ENCODE peak calls at places on chromosome 10, in six cellular contexts. H is mammary epithelial cell, F is caudate nucleus, Z is ovary, L is IMR-90, K is heart left ventricle. B is an unnamed sample.

GRCh38 chr10:126425473-126426065 is 37.3 kb upstream of the ADAM12 start:
- DNase-seq in H (no peak), L (no peak), Z (no peak), K (no peak), F (no peak), B (no peak)

GRCh38 chr10:47025253-47025539 is 114.0 kb downstream of the PTPN20 start:
- DNase-seq in L (no peak), F (no peak), H (no peak), Z (no peak), K (no peak), B (no peak)

GRCh38 chr10:76559889-76560215 is 1077.8 kb downstream of the KCNMA1 start:
- DNase-seq in L (peak), F (no peak), K (no peak), H (no peak), Z (no peak), B (no peak)

GRCh38 chr10:42475168-42476098 is 162.9 kb downstream of the ZNF33B start:
- DNase-seq in Z (no peak), K (peak), F (peak), H (peak), L (peak), B (peak)

GRCh38 chr10:112261281-112261822 is 21.8 kb upstream of the TECTB start:
- DNase-seq in F (no peak), Z (no peak), K (no peak), H (no peak), L (peak), B (no peak)

GRCh38 chr10:86287966-86288579 is 78.5 kb downstream of the GRID1 start:
- DNase-seq in Z (no peak), H (no peak), L (no peak), K (no peak), F (no peak), B (peak)

GRCh38 chr10:132943555-132944404 is 1.4 kb upstream of the CFAP46 start:
- DNase-seq in Z (no peak), F (no peak), K (peak), H (no peak), L (no peak), B (no peak)

GRCh38 chr10:76839276-76839675 is 798.3 kb downstream of the KCNMA1 start:
- DNase-seq in K (no peak), L (no peak), F (no peak), Z (no peak), H (no peak), B (peak)

GRCh38 chr10:13922591-13922990 is 335.8 kb downstream of the PRPF18 start:
- DNase-seq in F (no peak), H (no peak), L (peak), K (no peak), Z (no peak), B (no peak)

GRCh38 chr10:124450010-124450782 is at the start of gene NKX1-2:
- DNase-seq in L (no peak), F (peak), K (no peak), H (peak), Z (no peak), B (peak)

GRCh38 chr10:79224263-79224949 is 122.9 kb upstream of the PPIF start:
- DNase-seq in K (no peak), F (no peak), L (no peak), Z (no peak), H (no peak), B (no peak)

GRCh38 chr10:91210435-91210834 is 10.0 kb upstream of the PCGF5 start:
- DNase-seq in L (no peak), Z (no peak), H (no peak), K (no peak), F (no peak), B (no peak)

GRCh38 chr10:116993610-116994009 is 11.4 kb downstream of the SHTN1 start:
- DNase-seq in F (no peak), H (no peak), Z (no peak), L (no peak), K (no peak), B (no peak)
- H3K27ac ChIP-seq in F (no peak), H (no peak), Z (no peak), L (no peak), K (no peak), B (no peak)

DNA sequence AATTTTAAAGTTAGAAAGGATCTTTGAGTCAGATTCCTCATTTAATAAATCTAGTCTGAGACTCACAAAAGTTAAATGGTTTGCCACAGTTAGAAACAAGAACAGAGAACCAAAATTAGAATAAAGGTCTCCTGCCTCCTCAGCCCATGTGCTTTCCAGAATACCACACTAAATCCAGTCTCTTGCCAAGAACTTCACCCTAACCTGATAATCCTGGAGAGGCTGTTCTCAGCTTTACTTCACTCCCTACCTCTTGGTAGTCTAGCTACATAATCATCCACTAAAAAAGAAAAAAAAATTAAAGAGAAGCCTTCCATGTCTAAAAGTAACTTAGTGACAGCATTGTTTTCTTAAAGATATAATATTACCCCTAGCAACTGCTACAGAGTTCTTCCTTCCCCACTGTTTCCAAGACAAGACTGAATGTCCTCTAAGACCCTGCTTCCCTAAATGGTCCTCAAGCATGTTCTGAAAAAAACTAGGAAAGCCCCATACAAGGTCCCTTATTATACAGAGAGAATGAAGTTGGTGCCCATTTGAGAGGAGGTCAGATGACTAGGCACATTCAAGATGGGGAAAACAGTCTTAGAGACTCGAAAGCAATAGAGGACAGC is 56.8 kb downstream of the ZNF438 start:
- DNase-seq in L (no peak), Z (no peak), H (no peak), K (no peak), F (no peak), B (no peak)
- H3K27ac ChIP-seq in L (no peak), Z (no peak), H (no peak), K (peak), F (no peak), B (no peak)

GRCh38 chr10:11885437-11886137 is 62.4 kb downstream of the PROSER2 start:
- DNase-seq in Z (no peak), L (no peak), K (no peak), F (no peak), H (no peak), B (no peak)
- H3K27ac ChIP-seq in Z (no peak), L (no peak), K (no peak), F (no peak), H (peak), B (no peak)

GRCh38 chr10:12539350-12540164 is 190.2 kb downstream of the CAMK1D start:
- DNase-seq in K (no peak), Z (no peak), L (no peak), H (no peak), F (no peak), B (peak)
- H3K27ac ChIP-seq in K (no peak), Z (no peak), L (no peak), H (no peak), F (no peak), B (peak)

GRCh38 chr10:68107651-68108449 is 1.4 kb upstream of the MYPN start:
- DNase-seq in H (no peak), Z (no peak), F (no peak), K (no peak), L (no peak), B (no peak)

GRCh38 chr10:68110027-68110426 is 739 bp downstream of the MYPN start:
- DNase-seq in H (no peak), L (peak), K (no peak), Z (no peak), F (no peak), B (no peak)

GRCh38 chr10:68111580-68111979 is 2.3 kb downstream of the MYPN start:
- DNase-seq in H (no peak), F (no peak), L (no peak), Z (no peak), K (no peak), B (no peak)

GRCh38 chr10:68106656-68107055 is 2.6 kb upstream of the MYPN start:
- DNase-seq in H (peak), Z (no peak), K (no peak), L (peak), F (no peak), B (no peak)

DNA sequence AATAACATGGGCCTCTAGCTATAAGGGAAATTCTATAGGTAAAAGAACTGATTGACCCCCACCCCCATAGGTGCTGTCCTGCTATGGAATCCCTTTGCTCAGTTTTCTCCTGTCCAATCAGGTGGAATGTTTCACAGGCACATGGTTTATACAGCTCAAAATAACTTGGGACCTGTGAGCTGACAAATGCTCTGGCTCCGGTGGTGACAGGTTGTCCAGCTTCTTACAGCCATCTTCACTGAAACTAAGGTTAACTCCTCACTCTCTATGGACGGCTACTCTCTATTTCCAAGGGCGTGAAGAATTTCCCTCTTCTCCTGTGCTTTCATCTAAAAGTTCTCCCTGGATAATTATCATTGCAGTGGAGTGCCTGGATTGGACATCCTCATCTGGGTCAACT is at the start of gene MYPN:
- DNase-seq in L (no peak), K (no peak), Z (no peak), F (no peak), H (no peak), B (no peak)
- H3K27ac ChIP-seq in L (peak), K (peak), Z (no peak), F (no peak), H (no peak), B (no peak)

GRCh38 chr10:98170249-98171117 is 36.0 kb downstream of the R3HCC1L start:
- DNase-seq in K (no peak), F (no peak), L (peak), H (peak), Z (peak), B (peak)

GRCh38 chr10:98168766-98169165 is 34.3 kb downstream of the R3HCC1L start:
- DNase-seq in H (no peak), Z (no peak), L (no peak), K (no peak), F (no peak), B (no peak)

GRCh38 chr10:98167191-98167590 is 32.7 kb downstream of the R3HCC1L start:
- DNase-seq in Z (no peak), H (no peak), L (no peak), K (no peak), F (no peak), B (no peak)

GRCh38 chr10:98168147-98168546 is 33.7 kb downstream of the R3HCC1L start:
- DNase-seq in H (no peak), L (no peak), K (no peak), Z (no peak), F (no peak), B (no peak)

GRCh38 chr10:98169379-98169778 is 34.9 kb downstream of the R3HCC1L start:
- DNase-seq in F (no peak), Z (no peak), H (no peak), L (no peak), K (no peak), B (no peak)
- H3K27ac ChIP-seq in F (no peak), Z (no peak), H (no peak), L (no peak), K (no peak), B (no peak)

B was measured in testis.